ENCODE peak calls at places on chromosomes 2 and 18, in nine cellular contexts. G is NCI-H1694; F is NAMALWA; R is HFFc6; U is left cardiac atrium; O is neural progenitor cell; V is activated T-cell treated with anti-CD3 and anti-CD28 coated beads for 1 hour; H is HTR-8/SVneo; Q is stimulated activated CD4-positive, alpha-beta T cell treated with anti-CD3 and anti-CD28 coated beads, Interleukin-12 subunit alpha, Interleukin-12 subunit beta, amount 100 ng/mL, for 4 hours. M is an unnamed sample.

GRCh38 chr2:75604479-75604878 is 42.1 kb upstream of the MRPL19 start:
- DNase-seq in G (no peak), F (peak), R (peak), U (no peak), O (no peak), V (no peak), H (no peak), Q (no peak), M (no peak)

GRCh38 chr2:46779447-46779941 is 136.1 kb downstream of the MCFD2 start:
- DNase-seq in G (no peak), F (no peak), R (no peak), U (no peak), O (no peak), V (no peak), H (no peak), Q (no peak), M (no peak)

GRCh38 chr18:3368193-3368592 is 81.8 kb upstream of the TGIF1 start:
- DNase-seq in G (no peak), F (no peak), R (peak), U (no peak), O (no peak), V (no peak), H (peak), Q (no peak), M (no peak)

GRCh38 chr18:52452427-52452826 is 112.4 kb downstream of the DCC start:
- DNase-seq in G (no peak), F (no peak), R (no peak), U (no peak), O (no peak), V (no peak), H (no peak), Q (no peak), M (no peak)

GRCh38 chr2:27428213-27428977 is at the start of gene NRBP1:
- DNase-seq in G (peak), F (peak), R (peak), U (peak), O (peak), V (peak), H (peak), Q (peak), M (peak)

GRCh38 chr18:10101293-10101701 is 187.5 kb downstream of the VAPA start:
- DNase-seq in G (no peak), F (no peak), R (peak), U (peak), O (peak), V (no peak), H (no peak), Q (no peak), M (no peak)

GRCh38 chr2:168948621-168949212 is 47.6 kb downstream of the G6PC2 start:
- DNase-seq in G (no peak), F (peak), R (no peak), U (no peak), O (peak), V (no peak), H (no peak), Q (no peak), M (peak)

GRCh38 chr2:211457325-211457724 is 900.9 kb downstream of the CPS1 start:
- DNase-seq in G (no peak), F (no peak), R (no peak), U (no peak), O (no peak), V (no peak), H (no peak), Q (no peak), M (no peak)

GRCh38 chr2:179031731-179032408 is 18.1 kb downstream of the CCDC141 start:
- DNase-seq in G (no peak), F (peak), R (peak), U (no peak), O (peak), V (no peak), H (peak), Q (no peak), M (peak)

GRCh38 chr2:239537633-239538356 is 137.0 kb upstream of the HDAC4 start:
- DNase-seq in G (no peak), F (no peak), R (no peak), U (no peak), O (no peak), V (no peak), H (no peak), Q (no peak), M (no peak)

GRCh38 chr18:62876106-62876505 is 160.8 kb downstream of the PHLPP1 start:
- DNase-seq in G (no peak), F (no peak), R (no peak), U (no peak), O (no peak), V (no peak), H (no peak), Q (no peak), M (no peak)

GRCh38 chr2:20563833-20564232 is 87.1 kb downstream of the HS1BP3 start:
- DNase-seq in G (no peak), F (no peak), R (peak), U (no peak), O (no peak), V (no peak), H (no peak), Q (no peak), M (no peak)

GRCh38 chr2:105593221-105593967 is 151.3 kb upstream of the NCK2 start:
- DNase-seq in G (no peak), F (no peak), R (no peak), U (no peak), O (no peak), V (no peak), H (no peak), Q (no peak), M (no peak)

GRCh38 chr2:190090148-190090547 is 27.6 kb upstream of the MSTN start:
- DNase-seq in G (no peak), F (no peak), R (no peak), U (no peak), O (no peak), V (no peak), H (no peak), Q (no peak), M (no peak)

GRCh38 chr18:21851327-21851961 is 110.9 kb downstream of the MIB1 start:
- DNase-seq in G (peak), F (peak), R (peak), U (no peak), O (no peak), V (no peak), H (no peak), Q (no peak), M (peak)

GRCh38 chr2:25398534-25398933 is 56.8 kb upstream of the DNMT3A start:
- DNase-seq in G (no peak), F (no peak), R (no peak), U (no peak), O (no peak), V (no peak), H (no peak), Q (no peak), M (no peak)

GRCh38 chr2:27082773-27083409 is 3.7 kb upstream of the KHK start:
- DNase-seq in G (no peak), F (no peak), R (no peak), U (no peak), O (no peak), V (no peak), H (no peak), Q (no peak), M (no peak)

GRCh38 chr2:111194835-111195621 is 74.3 kb downstream of the BCL2L11 start:
- DNase-seq in G (no peak), F (peak), R (no peak), U (no peak), O (peak), V (no peak), H (no peak), Q (no peak), M (no peak)

GRCh38 chr2:222448806-222449205 is 24.5 kb downstream of the SGPP2 start:
- DNase-seq in G (peak), F (no peak), R (no peak), U (peak), O (no peak), V (no peak), H (peak), Q (no peak), M (no peak)

GRCh38 chr2:120855855-120856405 is 120.3 kb downstream of the GLI2 start:
- DNase-seq in G (no peak), F (no peak), R (no peak), U (no peak), O (no peak), V (no peak), H (no peak), Q (no peak), M (no peak)

GRCh38 chr2:190545756-190546385 is 11.3 kb upstream of the NEMP2 start:
- DNase-seq in G (no peak), F (no peak), R (no peak), U (no peak), O (no peak), V (no peak), H (no peak), Q (no peak), M (no peak)

GRCh38 chr2:73239776-73240175 is 5.7 kb downstream of the CCT7 start:
- DNase-seq in G (no peak), F (no peak), R (peak), U (no peak), O (no peak), V (no peak), H (no peak), Q (no peak), M (no peak)

GRCh38 chr2:71811157-71811556 is 336.5 kb downstream of the CYP26B1 start:
- DNase-seq in G (no peak), F (no peak), R (no peak), U (no peak), O (no peak), V (no peak), H (no peak), Q (no peak), M (no peak)

GRCh38 chr2:119859528-119859927 is 99.8 kb downstream of the PTPN4 start:
- DNase-seq in G (no peak), F (no peak), R (no peak), U (no peak), O (no peak), V (no peak), H (no peak), Q (no peak), M (no peak)

M was measured in MM.1S.